ENCODE peak calls at places on chromosomes 2 and 18, in four cellular contexts. D is H9, T is H1, V is IMR-90. Y is an unnamed sample.

GRCh38 chr18:54924948-54925347 is 34.3 kb downstream of the CCDC68 start:
- DNase-seq in D (no peak), T (no peak), V (peak; percentile 51), Y (peak; percentile 27)

GRCh38 chr2:6372317-6372903 is 493.3 kb downstream of the CMPK2 start:
- DNase-seq in D (no peak), T (no peak), V (peak; percentile 73), Y (peak; percentile 86)

GRCh38 chr2:46379213-46380037 is 82.2 kb downstream of the EPAS1 start:
- DNase-seq in D (peak; percentile 12), T (no peak), V (peak; percentile 59), Y (peak; percentile 35)

GRCh38 chr2:16324971-16325612 is 340.5 kb downstream of the CYRIA start:
- DNase-seq in D (no peak), T (no peak), V (no peak), Y (no peak)

GRCh38 chr2:182372661-182373060 is 54.2 kb downstream of the PDE1A start:
- DNase-seq in D (no peak), T (no peak), V (peak; percentile 91), Y (peak; percentile 93)

GRCh38 chr18:8450013-8450412 is 159.2 kb upstream of the RAB12 start:
- DNase-seq in D (peak; percentile 65), T (peak; percentile 75), V (no peak), Y (peak; percentile 3)

GRCh38 chr18:48947583-48947982 is 3.2 kb downstream of the SMAD7 start:
- DNase-seq in D (peak; percentile 22), T (no peak), V (no peak), Y (peak; percentile 22)

GRCh38 chr2:34004936-34005335 is 405.8 kb upstream of the FAM98A start:
- DNase-seq in D (no peak), T (no peak), V (no peak), Y (no peak)

GRCh38 chr2:71743995-71744675 is 290.8 kb downstream of the DYSF start:
- DNase-seq in D (no peak), T (no peak), V (no peak), Y (no peak)

GRCh38 chr2:219368690-219369108 is 19.0 kb downstream of the DNPEP start:
- DNase-seq in D (no peak), T (no peak), V (peak; percentile 90), Y (peak; percentile 88)

GRCh38 chr2:28613616-28614501 is 118.0 kb downstream of the PLB1 start:
- DNase-seq in D (no peak), T (no peak), V (peak; percentile 92), Y (peak; percentile 85)

GRCh38 chr2:65075605-65076344 is 19.6 kb downstream of the CEP68 start:
- DNase-seq in D (peak; percentile 68), T (peak; percentile 13), V (no peak), Y (no peak)

GRCh38 chr2:101047075-101047766 is 45.1 kb downstream of the RPL31 start:
- DNase-seq in D (no peak), T (no peak), V (no peak), Y (no peak)

GRCh38 chr2:234047361-234047760 is 3.1 kb upstream of the SPP2 start:
- DNase-seq in D (no peak), T (no peak), V (peak; percentile 23), Y (no peak)

GRCh38 chr18:49849331-49850217 is 36.2 kb upstream of the ACAA2 start:
- DNase-seq in D (peak; percentile 88), T (peak; percentile 64), V (peak; percentile 92), Y (peak; percentile 92)

GRCh38 chr2:70123051-70123828 is 36.0 kb downstream of the PCBP1 start:
- DNase-seq in D (peak; percentile 94), T (peak; percentile 76), V (peak; percentile 50), Y (peak; percentile 55)

GRCh38 chr2:233084488-233084887 is 24.3 kb downstream of the INPP5D start:
- DNase-seq in D (no peak), T (no peak), V (no peak), Y (no peak)

GRCh38 chr2:239344857-239345216 is 56.0 kb downstream of the HDAC4 start:
- DNase-seq in D (no peak), T (no peak), V (no peak), Y (no peak)

GRCh38 chr2:241985986-241986329 is 116.4 kb downstream of the RTP5 start:
- DNase-seq in D (peak; percentile 3), T (no peak), V (no peak), Y (no peak)

GRCh38 chr2:2524340-2524941 is 193.4 kb upstream of the MYT1L start:
- DNase-seq in D (no peak), T (no peak), V (no peak), Y (no peak)

GRCh38 chr2:190149942-190150341 is 87.4 kb upstream of the MSTN start:
- DNase-seq in D (peak; percentile 31), T (no peak), V (no peak), Y (no peak)

GRCh38 chr2:6254446-6254845 is 562.3 kb downstream of the SOX11 start:
- DNase-seq in D (no peak), T (no peak), V (no peak), Y (no peak)

GRCh38 chr2:106193491-106193976 is 567 bp downstream of the UXS1 start:
- DNase-seq in D (no peak), T (peak; percentile 56), V (no peak), Y (no peak)

GRCh38 chr18:75279381-75279780 is 68.8 kb downstream of the TSHZ1 start:
- DNase-seq in D (no peak), T (peak; percentile 31), V (no peak), Y (no peak)

GRCh38 chr2:157173740-157174184 is 83.7 kb upstream of the GALNT5 start:
- DNase-seq in D (no peak), T (no peak), V (peak; percentile 100), Y (peak; percentile 98)

GRCh38 chr2:159515482-159515881 is 100.9 kb downstream of the BAZ2B start:
- DNase-seq in D (no peak), T (no peak), V (no peak), Y (no peak)

GRCh38 chr2:161134547-161135518 is 25.4 kb upstream of the TANK start:
- DNase-seq in D (no peak), T (no peak), V (no peak), Y (peak; percentile 31)

GRCh38 chr18:49183921-49184320 is 233.2 kb upstream of the SMAD7 start:
- DNase-seq in D (no peak), T (no peak), V (peak; percentile 61), Y (peak; percentile 26)

GRCh38 chr2:3605013-3605961 is 10.4 kb downstream of the COLEC11 start:
- DNase-seq in D (no peak), T (peak; percentile 39), V (no peak), Y (no peak)

GRCh38 chr18:2848879-2849254 is 2.1 kb downstream of the EMILIN2 start:
- DNase-seq in D (no peak), T (no peak), V (no peak), Y (no peak)

DNA sequence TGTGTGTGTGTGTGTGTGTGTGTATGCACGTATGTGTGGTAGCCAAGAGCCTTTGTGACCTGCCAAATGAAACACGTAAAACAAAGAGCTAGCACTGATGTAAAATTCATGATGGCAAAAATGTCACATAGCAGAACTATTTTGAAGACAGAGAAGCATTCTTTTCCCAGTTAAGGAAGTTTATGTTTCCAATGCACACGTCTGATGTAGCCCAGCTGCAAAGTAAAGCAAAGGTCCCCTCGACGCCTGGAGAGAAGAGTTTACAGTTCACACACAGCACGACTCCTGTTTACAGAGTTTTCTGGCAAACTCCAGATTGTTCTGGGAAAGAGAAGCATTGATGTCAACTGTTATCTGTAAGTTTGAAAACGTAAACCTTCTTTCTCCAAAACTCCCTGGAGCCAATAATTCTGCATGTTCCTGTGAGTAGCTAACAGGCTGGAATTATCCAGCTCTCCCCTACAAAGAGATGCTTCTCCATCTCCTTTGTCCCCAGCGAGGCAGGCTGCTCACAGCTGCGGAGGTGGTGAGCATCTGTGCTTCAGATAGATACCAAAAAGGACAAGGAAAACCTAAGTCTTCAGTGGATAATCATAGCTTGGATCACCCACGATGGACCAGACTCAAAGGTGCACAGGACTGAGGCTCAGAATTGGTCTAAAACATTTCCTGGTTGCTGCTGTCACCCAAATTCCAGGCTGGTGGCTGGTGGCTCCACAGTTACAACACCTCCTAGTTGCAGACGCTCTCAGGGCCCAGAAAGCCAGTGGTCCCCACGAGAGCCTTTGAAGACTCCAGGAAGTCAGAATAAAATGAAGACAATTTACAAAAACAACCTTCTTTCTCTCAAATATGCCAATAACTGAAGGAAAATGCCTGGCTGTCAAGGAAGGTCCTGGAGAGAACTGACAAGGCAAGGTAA is 87.5 kb downstream of the COL6A3 start:
- DNase-seq in D (no peak), T (no peak), V (peak; percentile 87), Y (peak; percentile 85)
- H4K91ac ChIP-seq in D (no peak overlapping the region), T (no peak overlapping the region), V (peak overlapping the region; percentile 60), Y (peak overlapping the region; percentile 98)

GRCh38 chr18:71028285-71028762 is 739.5 kb downstream of the SOCS6 start:
- DNase-seq in D (peak; percentile 45), T (no peak), V (no peak), Y (no peak)
- H4K91ac ChIP-seq in D (no peak overlapping the region), T (no peak overlapping the region), V (no peak overlapping the region), Y (no peak overlapping the region)

GRCh38 chr2:173216668-173217067 is 138.0 kb upstream of the CDCA7 start:
- DNase-seq in D (no peak), T (no peak), V (no peak), Y (no peak)

GRCh38 chr2:173216055-173216454 is 138.6 kb upstream of the CDCA7 start:
- DNase-seq in D (no peak), T (no peak), V (no peak), Y (no peak)

GRCh38 chr2:173214213-173214612 is 138.6 kb downstream of the MAP3K20 start:
- DNase-seq in D (no peak), T (no peak), V (no peak), Y (no peak)

GRCh38 chr2:173217106-173217840 is 137.4 kb upstream of the CDCA7 start:
- DNase-seq in D (no peak), T (no peak), V (peak; percentile 28), Y (no peak)

DNA sequence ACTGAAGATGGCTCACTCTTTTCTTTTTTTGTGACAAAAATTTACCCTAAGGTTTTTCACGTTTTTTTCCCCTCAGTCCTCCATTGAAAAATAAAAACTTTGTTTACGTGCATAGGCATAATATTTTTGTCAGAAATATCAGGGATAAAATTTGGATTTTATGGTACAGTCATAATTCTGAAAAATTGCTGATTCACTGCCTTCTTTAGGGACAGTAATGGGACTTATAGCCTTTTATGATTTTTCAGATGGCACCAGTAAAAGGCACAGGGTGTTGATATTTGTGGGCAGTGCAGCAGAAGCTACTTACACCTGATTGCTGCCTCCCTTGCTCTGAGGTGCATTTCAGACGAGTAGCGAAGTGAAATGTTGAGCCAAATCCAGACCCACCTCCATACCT is 139.4 kb upstream of the CDCA7 start:
- DNase-seq in D (no peak), T (no peak), V (no peak), Y (no peak)
- H4K91ac ChIP-seq in D (no peak overlapping the region), T (no peak overlapping the region), V (no peak overlapping the region), Y (no peak overlapping the region)

DNA sequence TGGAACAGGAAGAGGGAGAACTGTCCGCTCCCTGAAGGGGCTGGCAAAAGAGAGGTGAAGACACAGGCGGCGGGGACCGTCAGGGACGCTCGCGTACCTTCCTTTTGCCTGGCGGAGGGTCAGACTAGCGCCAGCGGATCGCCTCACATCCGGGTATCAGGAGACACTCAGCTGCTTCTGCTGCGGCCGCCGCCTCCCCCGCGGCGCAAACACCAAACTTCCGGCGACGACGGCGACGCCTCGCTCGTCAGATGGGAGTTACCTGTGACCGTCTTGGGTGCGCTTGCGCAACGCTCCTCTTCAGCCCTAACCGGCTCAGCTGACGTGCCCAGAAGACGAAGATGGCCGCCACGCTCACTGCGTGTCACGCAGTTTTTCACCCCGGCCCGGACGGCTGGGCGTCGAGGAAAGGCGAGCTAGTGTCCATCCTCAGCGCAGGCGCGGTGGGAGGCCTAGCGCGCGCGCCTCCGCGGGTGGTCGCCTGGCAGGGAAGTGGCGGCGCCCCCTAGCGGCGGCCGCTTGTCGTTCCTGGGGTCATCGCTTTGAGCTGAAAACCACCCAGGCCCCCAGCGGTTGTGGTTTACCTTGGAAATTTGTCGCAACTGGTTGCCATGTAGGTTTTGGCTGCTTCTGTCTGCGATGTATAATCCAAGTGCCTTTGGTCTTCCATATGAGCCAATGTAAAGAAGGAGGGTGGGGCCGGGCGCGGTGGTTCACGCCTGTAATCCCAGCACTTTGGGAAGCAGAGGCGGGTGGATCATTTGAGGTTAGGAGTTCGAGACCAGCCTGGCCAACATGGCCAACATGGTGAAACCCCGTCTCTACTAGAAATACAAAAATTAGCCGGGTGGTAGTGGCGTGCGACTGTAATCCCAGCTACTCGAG is at the start of gene ESCO1:
- DNase-seq in D (peak; percentile 97), T (peak; percentile 95), V (peak; percentile 98), Y (peak; percentile 98)
- H4K91ac ChIP-seq in D (no peak within 1 kb of the TSS), T (peak within 1 kb of the TSS; percentile 100), V (peak within 1 kb of the TSS; percentile 82), Y (peak within 1 kb of the TSS; percentile 79)

Y was measured in mesenchymal stem cell.